ENCODE peak calls at places on chromosomes 4 and X, in ten cellular contexts. K, F, J, S, U, E, I, C, M and Q are unnamed samples. For H3K4me1, the result is how much of the 10 kb centered on the place peaks cover.

GRCh38 chr4:7929530-7929951 is 10.1 kb downstream of the AFAP1 start:
- DNase-seq in U (peak), F (peak), K (peak), J (no peak), I (no peak), M (no peak), E (no peak), C (peak), S (peak), Q (no peak)

GRCh38 chrX:135977611-135978010 is 3.8 kb upstream of the MMGT1 start:
- DNase-seq in J (no peak), U (no peak), C (no peak), M (peak), K (no peak), S (peak), E (no peak), F (no peak), I (no peak), Q (no peak)

GRCh38 chrX:48492293-48492910 is 16.4 kb upstream of the PORCN start:
- DNase-seq in J (no peak), K (no peak), I (no peak), F (no peak), S (no peak), M (peak), U (no peak), E (no peak), C (no peak), Q (no peak)

GRCh38 chrX:132442674-132443073 is 46.2 kb downstream of the MBNL3 start:
- DNase-seq in U (no peak), E (no peak), I (no peak), F (no peak), C (no peak), J (no peak), S (no peak), K (no peak), M (peak), Q (no peak)

GRCh38 chrX:110070970-110071369 is 68.1 kb downstream of the TMEM164 start:
- DNase-seq in I (no peak), K (no peak), F (no peak), J (no peak), E (no peak), S (no peak), C (no peak), M (no peak), U (no peak), Q (no peak)

GRCh38 chr4:129394635-129395034 is 298.7 kb downstream of the C4orf33 start:
- DNase-seq in I (no peak), J (no peak), M (no peak), U (no peak), E (no peak), F (no peak), S (no peak), K (no peak), C (no peak), Q (no peak)

GRCh38 chrX:102085706-102086105 is 39.8 kb upstream of the TCEAL2 start:
- DNase-seq in F (peak), M (peak), E (no peak), S (no peak), I (peak), U (no peak), C (no peak), K (no peak), J (no peak), Q (no peak)

GRCh38 chrX:53430231-53430630 is 3.9 kb downstream of the HSD17B10 start:
- DNase-seq in S (no peak), J (no peak), M (no peak), I (no peak), U (no peak), K (no peak), F (no peak), C (no peak), E (no peak), Q (no peak)

GRCh38 chr4:37667197-37668100 is 18.7 kb downstream of the RELL1 start:
- DNase-seq in C (no peak), I (no peak), J (no peak), E (no peak), U (no peak), S (no peak), K (no peak), F (no peak), M (peak), Q (no peak)

GRCh38 chr4:109046549-109047171 is 255.8 kb downstream of the COL25A1 start:
- DNase-seq in E (no peak), U (no peak), M (peak), F (peak), J (no peak), S (no peak), I (no peak), C (no peak), K (no peak), Q (no peak)

GRCh38 chrX:132270699-132271098 is 51.5 kb upstream of the RAP2C start:
- DNase-seq in M (peak), S (no peak), J (no peak), U (no peak), C (peak), E (peak), K (no peak), I (no peak), F (no peak), Q (no peak)

GRCh38 chr4:137890802-137891201 is 351.3 kb downstream of the SLC7A11 start:
- DNase-seq in S (no peak), M (no peak), F (no peak), U (no peak), K (no peak), E (no peak), I (no peak), J (no peak), C (no peak), Q (no peak)

GRCh38 chr4:140240237-140240636 is 86.3 kb upstream of the MAML3 start:
- DNase-seq in M (no peak), S (no peak), F (no peak), J (no peak), E (no peak), C (no peak), U (no peak), I (no peak), K (no peak), Q (no peak)

GRCh38 chr4:181819951-181820350 is 423.3 kb upstream of the TENM3 start:
- DNase-seq in C (no peak), E (no peak), S (no peak), U (no peak), I (no peak), M (no peak), K (no peak), J (no peak), F (peak), Q (no peak)

GRCh38 chrX:133045986-133046385 is 50.9 kb downstream of the USP26 start:
- DNase-seq in I (peak), U (no peak), J (no peak), E (no peak), M (peak), C (no peak), S (no peak), F (peak), K (no peak), Q (no peak)

GRCh38 chrX:107686792-107687191 is 58.5 kb downstream of the PRPS1 start:
- DNase-seq in M (no peak), U (no peak), E (no peak), S (no peak), I (no peak), C (no peak), J (no peak), K (no peak), F (no peak), Q (no peak)

GRCh38 chr4:156336516-156336915 is 382.9 kb upstream of the CTSO start:
- DNase-seq in K (no peak), U (no peak), I (no peak), J (no peak), E (no peak), C (no peak), F (no peak), S (no peak), M (no peak), Q (no peak)

GRCh38 chr4:94038195-94038594 is 169.5 kb upstream of the SMARCAD1 start:
- DNase-seq in K (no peak), C (no peak), S (no peak), E (no peak), I (no peak), F (no peak), J (no peak), U (no peak), M (no peak), Q (no peak)

GRCh38 chrX:41334866-41335589 is 1.1 kb downstream of the DDX3X start:
- DNase-seq in M (peak), C (peak), E (peak), K (peak), S (peak), J (peak), U (peak), F (peak), I (no peak), Q (no peak)

GRCh38 chr4:144809056-144809640 is 163.2 kb downstream of the HHIP start:
- DNase-seq in K (no peak), M (no peak), F (no peak), U (no peak), I (no peak), C (no peak), E (no peak), S (no peak), J (no peak), Q (no peak)

GRCh38 chr4:165156906-165157305 is 44.2 kb upstream of the TMEM192 start:
- DNase-seq in C (no peak), I (no peak), M (no peak), E (no peak), K (no peak), S (no peak), F (no peak), J (no peak), U (no peak), Q (no peak)

GRCh38 chr4:145716200-145716599 is 36.3 kb downstream of the C4orf51 start:
- DNase-seq in U (no peak), M (peak), E (no peak), J (no peak), C (no peak), S (no peak), F (no peak), I (no peak), K (no peak), Q (no peak)

GRCh38 chr4:183407128-183407585 is 37.3 kb upstream of the CDKN2AIP start:
- DNase-seq in F (peak), C (peak), M (peak), E (peak), U (peak), K (peak), S (peak), J (peak), I (peak), Q (peak)

GRCh38 chr4:48127882-48128394 is 6.1 kb downstream of the TXK start:
- DNase-seq in C (peak), I (peak), K (peak), J (peak), S (peak), E (no peak), F (peak), M (peak), U (peak), Q (peak)

GRCh38 chrX:15849555-15849954 is 5.1 kb downstream of the AP1S2 start:
- DNase-seq in M (peak), F (no peak), K (no peak), C (no peak), I (peak), J (no peak), E (no peak), U (no peak), S (no peak), Q (no peak)

GRCh38 chr4:41132055-41132683 is 82.2 kb downstream of the APBB2 start:
- DNase-seq in J (no peak), K (no peak), I (no peak), C (peak), E (no peak), U (no peak), S (no peak), F (peak), M (no peak), Q (no peak)

GRCh38 chrX:136209016-136209738 is 42.0 kb downstream of the MAP7D3 start:
- DNase-seq in I (peak), M (peak), J (no peak), S (peak), C (peak), F (peak), U (peak), E (no peak), K (peak), Q (peak)

GRCh38 chr4:121951570-121952110 is at the start of gene TRPC3:
- DNase-seq in U (peak), E (peak), S (no peak), I (peak), C (peak), J (peak), F (no peak), M (peak), K (no peak), Q (peak)

GRCh38 chrX:123859409-123859827 is 435 bp upstream of the XIAP start:
- DNase-seq in F (peak), J (peak), I (no peak), C (peak), M (no peak), K (no peak), S (no peak), E (no peak), U (no peak), Q (peak)

GRCh38 chrX:40132751-40133150 is 35.0 kb upstream of the BCOR start:
- DNase-seq in J (no peak), E (no peak), F (peak), M (peak), C (peak), K (peak), S (peak), U (no peak), I (no peak), Q (peak)

GRCh38 chr4:121050251-121050650 is 22.1 kb downstream of the NDNF start:
- DNase-seq in K (no peak), S (no peak), U (no peak), F (no peak), J (peak), I (no peak), C (no peak), M (peak), E (no peak), Q (no peak)

GRCh38 chr4:108045687-108046024 is 56.0 kb downstream of the HADH start:
- DNase-seq in U (no peak), I (no peak), C (no peak), E (no peak), K (peak), J (no peak), S (no peak), M (peak), F (no peak), Q (peak)

GRCh38 chr4:72777436-72777835 is 208.4 kb upstream of the ADAMTS3 start:
- DNase-seq in M (no peak), J (no peak), U (no peak), E (no peak), F (no peak), I (no peak), C (no peak), K (no peak), S (no peak), Q (no peak)

GRCh38 chr4:155234206-155234605 is 25.8 kb downstream of the NPY2R start:
- DNase-seq in F (no peak), C (no peak), S (no peak), U (no peak), K (no peak), J (no peak), M (no peak), I (no peak), E (no peak), Q (no peak)

GRCh38 chr4:15917297-15917696 is 21.2 kb downstream of the FGFBP1 start:
- DNase-seq in U (no peak), M (peak), F (no peak), K (no peak), E (no peak), C (no peak), I (no peak), J (no peak), S (no peak), Q (no peak)
- H3K4me1 ChIP-seq in U (under half), M (under half), F (under half), K (under half), E (under half), C (under half), I (under half), J (under half), S (half or more), Q (under half)

DNA sequence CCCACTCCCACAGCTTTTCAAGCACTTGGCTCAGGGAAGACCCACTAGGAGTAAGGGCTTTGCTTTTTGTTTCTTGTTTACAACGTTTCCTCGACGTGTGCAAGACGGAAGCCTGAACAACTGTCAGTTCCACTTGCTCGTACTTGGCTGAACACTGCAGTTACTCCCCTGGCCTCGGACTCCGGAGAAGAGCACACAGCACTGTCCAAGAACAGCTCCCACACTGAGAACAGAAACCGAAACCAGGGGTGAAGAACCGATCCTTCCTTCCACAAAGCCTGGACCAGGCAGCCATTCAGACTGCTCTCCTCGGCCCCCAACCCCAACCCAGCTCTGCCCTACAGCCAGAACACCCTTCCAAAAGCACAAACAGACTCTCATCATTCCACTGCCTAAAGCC is 25.5 kb downstream of the IRF2 start:
- DNase-seq in C (peak), I (no peak), F (peak), E (no peak), M (peak), S (no peak), U (no peak), J (no peak), K (no peak), Q (no peak)
- H3K4me1 ChIP-seq in C (under half), I (under half), F (under half), E (half or more), M (under half), S (under half), U (half or more), J (under half), K (under half), Q (under half)

GRCh38 chr4:87317527-87317926 is 5.2 kb downstream of the HSD17B13 start:
- DNase-seq in F (peak), I (no peak), K (peak), M (no peak), U (no peak), J (no peak), E (no peak), S (peak), C (no peak), Q (no peak)
- H3K4me1 ChIP-seq in F (under half), I (under half), K (under half), M (under half), U (under half), J (under half), E (under half), S (under half), C (under half), Q (under half)

GRCh38 chrX:6187256-6187655 is 41.4 kb downstream of the NLGN4X start:
- DNase-seq in E (no peak), J (no peak), S (no peak), C (no peak), K (no peak), U (no peak), M (no peak), I (no peak), F (no peak), Q (no peak)
- H3K4me1 ChIP-seq in E (under half), J (under half), S (under half), C (under half), K (under half), U (under half), M (under half), I (under half), F (under half), Q (under half)

GRCh38 chr4:153489856-153490558 is 23.8 kb downstream of the TMEM131L start:
- DNase-seq in F (no peak), C (no peak), U (no peak), K (no peak), S (no peak), M (no peak), I (no peak), J (no peak), E (no peak), Q (no peak)
- H3K4me1 ChIP-seq in F (under half), C (under half), U (under half), K (under half), S (under half), M (under half), I (half or more), J (half or more), E (under half), Q (under half)

DNA sequence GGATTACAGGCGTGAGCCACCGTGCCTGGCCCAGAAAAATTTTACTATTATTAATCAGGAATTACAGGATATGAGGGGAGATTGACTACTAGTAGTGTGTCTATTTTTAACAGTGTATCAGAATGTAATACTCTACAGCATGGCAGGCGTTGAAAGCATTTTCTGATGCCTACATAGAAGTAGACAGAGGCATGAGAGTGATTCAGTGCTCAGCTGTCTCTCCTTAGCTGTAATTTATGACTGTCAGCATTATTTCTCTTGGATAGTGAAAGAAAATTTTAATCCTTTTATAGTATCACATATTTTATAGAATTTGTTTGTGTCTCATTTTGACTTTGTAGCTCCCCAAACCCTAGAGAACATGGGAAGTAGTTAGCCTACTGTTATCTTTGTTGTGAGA is 20.7 kb downstream of the ARHGAP24 start:
- DNase-seq in I (no peak), F (no peak), S (no peak), K (no peak), U (no peak), C (no peak), E (no peak), J (no peak), M (peak), Q (no peak)
- H3K4me1 ChIP-seq in I (under half), F (under half), S (under half), K (under half), U (under half), C (under half), E (under half), J (under half), M (half or more), Q (under half)

GRCh38 chr4:2588259-2588658 is 51.8 kb downstream of the FAM193A start:
- DNase-seq in F (no peak), U (no peak), M (no peak), J (no peak), I (no peak), C (no peak), E (no peak), K (no peak), S (no peak), Q (no peak)
- H3K4me1 ChIP-seq in F (under half), U (half or more), M (under half), J (under half), I (under half), C (under half), E (under half), K (under half), S (under half), Q (under half)

DNA sequence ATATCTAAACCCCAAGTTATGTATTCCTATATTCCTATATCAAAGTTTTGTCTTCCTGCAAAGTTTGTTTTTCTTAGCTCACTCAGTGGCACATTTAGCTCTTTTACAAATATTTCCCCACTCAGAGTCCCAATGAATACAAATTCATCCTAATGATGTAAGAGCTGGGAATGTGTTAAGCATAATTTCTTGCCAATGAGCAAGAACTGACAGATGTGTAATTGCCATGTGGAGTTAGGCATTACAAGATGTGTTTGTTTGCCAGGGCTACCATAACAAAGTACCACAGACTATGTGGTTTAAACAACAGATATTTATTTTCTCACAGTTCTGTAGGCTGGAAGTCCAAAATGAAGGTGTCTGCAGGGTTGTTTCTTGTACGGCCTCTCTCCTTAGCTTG is 302.1 kb downstream of the KCTD8 start:
- DNase-seq in C (no peak), I (no peak), F (no peak), M (no peak), K (no peak), E (no peak), U (no peak), S (no peak), J (no peak), Q (no peak)
- H3K4me1 ChIP-seq in C (under half), I (under half), F (under half), M (under half), K (under half), E (under half), U (under half), S (under half), J (under half), Q (under half)

DNA sequence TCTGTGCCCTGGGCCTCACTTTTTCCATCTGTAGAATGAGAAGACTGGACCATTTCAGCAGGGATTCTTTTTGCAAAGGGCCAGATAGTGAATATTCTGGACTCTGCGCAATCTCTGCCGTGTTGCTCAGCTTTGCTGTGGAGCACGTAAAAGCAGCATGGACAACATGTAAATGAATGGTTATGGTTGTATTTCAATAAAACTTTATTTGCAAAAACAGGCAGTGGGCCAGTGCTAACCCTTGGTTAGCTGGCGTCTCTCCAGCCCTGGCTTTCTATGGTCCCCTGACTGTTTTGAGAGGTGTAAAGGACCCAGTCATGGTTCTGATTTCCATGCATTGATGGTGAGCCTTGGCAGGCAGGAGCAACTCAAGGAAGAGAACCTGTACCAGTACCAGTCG is 18.7 kb downstream of the WFS1 start:
- DNase-seq in C (no peak), U (no peak), M (no peak), J (no peak), E (no peak), I (no peak), K (no peak), S (no peak), F (no peak), Q (no peak)
- H3K4me1 ChIP-seq in C (under half), U (under half), M (under half), J (under half), E (under half), I (under half), K (under half), S (under half), F (under half), Q (under half)

GRCh38 chr4:185378264-185378663 is 17.5 kb downstream of the LRP2BP start:
- DNase-seq in K (no peak), J (no peak), M (no peak), U (no peak), S (no peak), F (no peak), I (no peak), C (no peak), E (no peak), Q (no peak)
- H3K4me1 ChIP-seq in K (under half), J (under half), M (under half), U (under half), S (under half), F (under half), I (under half), C (under half), E (under half), Q (under half)